ENCODE peak calls at places on chromosomes 3 and 15, in seven cellular contexts. U is GM23338, E is HL-60, M is stomach, Y is SK-N-SH, S is HCT116, W is K562. P is an unnamed sample.

GRCh38 chr15:65916041-65916663 is 46.9 kb downstream of the RAB11A start:
- DNase-seq in E (no peak), M (no peak), U (no peak), W (no peak), Y (no peak), S (no peak), P (no peak)

GRCh38 chr3:169812124-169812843 is 386 bp upstream of the LRRIQ4 start:
- DNase-seq in S (no peak), Y (peak; percentile 87), E (peak; percentile 74), M (peak; percentile 73), W (no peak), U (peak; percentile 76), P (no peak)

GRCh38 chr15:67914537-67915373 is 74.9 kb upstream of the RNU6-1 start:
- DNase-seq in S (no peak), U (peak; percentile 61), Y (no peak), M (peak; percentile 74), W (peak; percentile 32), E (no peak), P (peak; percentile 92)

GRCh38 chr3:196868297-196868661 is 559 bp downstream of the SENP5 start:
- DNase-seq in Y (peak; percentile 60), M (no peak), U (peak; percentile 56), W (peak; percentile 21), S (no peak), E (peak; percentile 19), P (no peak)

GRCh38 chr3:16352428-16352827 is 87.4 kb downstream of the OXNAD1 start:
- DNase-seq in W (no peak), M (no peak), E (no peak), S (no peak), U (peak; percentile 17), Y (no peak), P (no peak)

GRCh38 chr15:49154359-49154758 is 1.0 kb downstream of the COPS2 start:
- DNase-seq in E (no peak), S (no peak), Y (no peak), M (no peak), U (no peak), W (no peak), P (no peak)

GRCh38 chr3:99648091-99648490 is 9.7 kb downstream of the COL8A1 start:
- DNase-seq in Y (no peak), S (no peak), U (no peak), M (no peak), E (no peak), W (no peak), P (no peak)

GRCh38 chr3:31575448-31575847 is 42.7 kb downstream of the STT3B start:
- DNase-seq in Y (no peak), W (no peak), M (no peak), S (no peak), U (no peak), E (no peak), P (no peak)

GRCh38 chr3:10594915-10595314 is 89.5 kb upstream of the ATP2B2 start:
- DNase-seq in M (no peak), U (peak; percentile 95), Y (no peak), W (peak; percentile 99), S (peak; percentile 62), E (peak; percentile 44), P (no peak)

GRCh38 chr3:115071611-115072010 is 75.5 kb downstream of the ZBTB20 start:
- DNase-seq in Y (no peak), E (no peak), W (no peak), S (no peak), U (no peak), M (no peak), P (no peak)

GRCh38 chr3:57065588-57065987 is 5.1 kb downstream of the SPATA12 start:
- DNase-seq in Y (no peak), S (peak; percentile 51), W (no peak), E (no peak), M (no peak), U (no peak), P (no peak)

GRCh38 chr3:54547051-54547450 is 380.8 kb downstream of the LRTM1 start:
- DNase-seq in W (no peak), S (no peak), U (no peak), Y (no peak), E (no peak), M (no peak), P (no peak)

GRCh38 chr15:50017522-50017921 is 101.5 kb downstream of the ATP8B4 start:
- DNase-seq in E (no peak), S (no peak), W (no peak), M (no peak), U (no peak), Y (no peak), P (no peak)

GRCh38 chr15:49831206-49831965 is 210.5 kb downstream of the DTWD1 start:
- DNase-seq in E (no peak), M (no peak), U (no peak), W (no peak), Y (no peak), S (no peak), P (no peak)

GRCh38 chr3:52153389-52154096 is 680 bp downstream of the POC1A start:
- DNase-seq in S (peak; percentile 55), E (peak; percentile 42), U (peak; percentile 83), Y (peak; percentile 51), W (peak; percentile 34), M (no peak), P (no peak)

GRCh38 chr3:164890061-164890460 is 188.2 kb downstream of the SI start:
- DNase-seq in S (no peak), W (no peak), E (no peak), M (no peak), Y (no peak), U (peak; percentile 8), P (no peak)

GRCh38 chr3:154122096-154122911 is 1.1 kb downstream of the ARHGEF26 start:
- DNase-seq in E (no peak), U (peak; percentile 66), Y (peak; percentile 76), W (no peak), S (no peak), M (no peak), P (no peak)

GRCh38 chr3:154122912-154123559 is 1.8 kb downstream of the ARHGEF26 start:
- DNase-seq in U (peak; percentile 19), S (no peak), E (no peak), Y (no peak), W (no peak), M (no peak), P (no peak)

GRCh38 chr3:154125378-154126030 is 4.3 kb downstream of the ARHGEF26 start:
- DNase-seq in Y (no peak), W (no peak), M (no peak), E (no peak), S (no peak), U (no peak), P (no peak)

GRCh38 chr3:154120903-154121235 is 321 bp upstream of the ARHGEF26 start:
- DNase-seq in M (no peak), E (no peak), Y (no peak), W (no peak), S (no peak), U (no peak), P (no peak)

DNA sequence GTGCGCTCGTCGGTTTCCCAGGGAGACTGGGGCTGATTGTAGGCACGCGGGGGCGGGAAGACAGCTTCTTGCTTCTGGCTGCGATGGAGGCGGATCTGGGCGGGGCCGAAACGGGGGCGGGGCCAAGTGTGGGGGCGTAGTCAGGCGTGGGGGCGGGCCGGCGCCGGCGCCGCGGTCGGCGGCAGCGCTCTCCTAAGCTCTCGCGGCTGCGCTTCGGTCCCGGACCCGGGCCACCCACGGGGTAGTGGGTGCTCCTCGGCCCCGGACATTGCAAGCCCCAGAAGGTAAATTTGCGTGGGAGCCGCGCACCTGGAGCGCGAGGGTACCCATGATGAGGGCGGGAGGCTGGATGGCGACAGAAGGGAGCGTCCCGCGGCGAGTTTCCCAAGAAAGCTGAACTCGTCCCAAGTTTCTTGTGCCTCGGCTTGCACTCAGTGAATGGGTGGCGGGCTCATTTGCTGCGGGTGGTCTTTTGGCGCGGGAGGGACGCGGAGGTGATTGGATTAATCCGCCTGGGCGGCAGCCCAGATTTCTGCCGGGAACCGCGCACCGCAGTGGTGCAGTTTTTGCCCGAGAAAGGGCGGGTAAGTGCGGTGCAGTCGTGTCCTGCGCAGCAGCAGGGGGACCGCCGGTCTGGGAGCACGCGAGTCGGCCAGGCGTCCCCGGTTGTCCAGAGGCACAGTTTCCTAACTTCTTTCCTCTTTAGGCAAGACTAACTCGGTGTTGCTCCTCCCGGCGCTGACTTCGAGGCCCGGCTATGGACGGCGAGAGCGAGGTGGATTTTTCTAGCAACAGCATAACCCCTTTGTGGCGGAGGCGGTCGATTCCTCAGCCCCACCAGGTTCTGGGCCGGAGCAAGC is at the start of gene ARHGEF26:
- DNase-seq in W (peak; percentile 95), Y (peak; percentile 92), S (peak; percentile 60), M (peak; percentile 89), E (peak; percentile 50), U (peak; percentile 94), P (peak; percentile 94)
- TF ChIP-seq POLR2AphosphoS5 in W (no peak), Y (peak; percentile 48), S (peak; percentile 66), M (peak; percentile 6), E (no peak), U (peak; percentile 76), P (peak; percentile 48)

GRCh38 chr3:122928396-122929187 is 99.0 kb downstream of the SEMA5B start:
- DNase-seq in W (no peak), U (no peak), E (no peak), S (no peak), Y (no peak), M (no peak), P (no peak)

GRCh38 chr3:122926322-122926721 is 101.2 kb downstream of the SEMA5B start:
- DNase-seq in S (no peak), Y (no peak), U (no peak), E (no peak), W (no peak), M (no peak), P (no peak)

GRCh38 chr3:122926811-122927210 is 100.8 kb downstream of the SEMA5B start:
- DNase-seq in S (no peak), M (no peak), U (no peak), Y (no peak), E (no peak), W (no peak), P (no peak)

GRCh38 chr3:122929188-122929465 is 98.4 kb downstream of the SEMA5B start:
- DNase-seq in U (no peak), E (no peak), M (no peak), Y (peak; percentile 65), W (no peak), S (no peak), P (no peak)

GRCh38 chr3:122927726-122928125 is 99.8 kb downstream of the SEMA5B start:
- DNase-seq in S (no peak), W (no peak), E (no peak), Y (no peak), M (no peak), U (no peak), P (no peak)
- H3K27me3 ChIP-seq in S (peaks cover 3% of the 10 kb centered on the region), W (peaks cover 16% of the 10 kb centered on the region), E (peaks cover 9% of the 10 kb centered on the region), Y (no peaks in the 10 kb centered on the region), M (peaks cover 8% of the 10 kb centered on the region), U (peaks cover 10% of the 10 kb centered on the region), P (no peaks in the 10 kb centered on the region)

GRCh38 chr3:192253138-192253537 is 474.2 kb downstream of the FGF12 start:
- DNase-seq in S (no peak), Y (no peak), E (no peak), M (no peak), U (no peak), W (no peak), P (no peak)
- TF ChIP-seq POLR2AphosphoS5 in S (no peak), Y (no peak), E (no peak), M (no peak), U (no peak), W (no peak), P (no peak)

DNA sequence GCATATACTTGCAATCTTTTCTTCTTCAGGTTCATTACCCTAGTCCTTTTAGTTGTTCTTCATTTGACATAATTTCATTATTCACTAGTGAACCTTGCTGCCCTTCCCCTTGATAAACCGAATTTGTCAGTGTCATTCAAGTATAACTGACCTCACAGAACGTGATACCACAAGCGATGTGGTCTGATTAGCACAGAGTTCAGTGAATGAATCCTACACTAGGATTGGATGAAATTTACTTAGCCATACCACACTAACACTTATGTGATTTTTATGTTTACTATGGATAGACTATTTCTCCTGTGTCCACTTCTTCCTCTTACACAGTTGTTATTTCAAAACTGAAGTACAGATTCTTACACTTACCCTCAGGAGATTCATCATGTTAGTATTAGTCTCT is 27.2 kb downstream of the CD86 start:
- DNase-seq in M (no peak), Y (no peak), U (no peak), W (no peak), S (no peak), E (no peak), P (no peak)
- H3K27me3 ChIP-seq in M (no peaks in the 10 kb centered on the region), Y (peaks cover 27% of the 10 kb centered on the region), U (no peaks in the 10 kb centered on the region), W (no peaks in the 10 kb centered on the region), S (no peaks in the 10 kb centered on the region), E (no peaks in the 10 kb centered on the region), P (no peaks in the 10 kb centered on the region)

P was measured in esophagus muscularis mucosa.